ENCODE peak calls at places on chromosomes 2 and 18, in six cellular contexts. One of them, this sample, is unnamed.

GRCh38 chr2:43462866-43463641 is 132.8 kb downstream of the THADA start:
- DNase-seq in NCI-H1694 treated with DMSO at 0.1 percent for 48 hours: no peak
- DNase-seq in T-cell: no peak
- DNase-seq in neural crest cell: no peak
- DNase-seq in spleen: no peak
- DNase-seq in activated T-helper 1 cell treated with anti-CD3 and anti-CD28 coated beads, Interleukin-12 subunit alpha, Interleukin-12 subunit beta, Interleukin-2, Interleukin-4 antibody, amounts not matched to agents 30 ng/mL and 10 ng/mL and 1 ng/mL, durations not matched to agents 14 hours and 24 hours and 36 hours: no peak
- DNase-seq in this sample: no peak

GRCh38 chr2:163767097-163767496 is 31.3 kb upstream of the FIGN start:
- DNase-seq in NCI-H1694 treated with DMSO at 0.1 percent for 48 hours: no peak
- DNase-seq in T-cell: no peak
- DNase-seq in neural crest cell: no peak
- DNase-seq in spleen: no peak
- DNase-seq in activated T-helper 1 cell treated with anti-CD3 and anti-CD28 coated beads, Interleukin-12 subunit alpha, Interleukin-12 subunit beta, Interleukin-2, Interleukin-4 antibody, amounts not matched to agents 30 ng/mL and 10 ng/mL and 1 ng/mL, durations not matched to agents 14 hours and 24 hours and 36 hours: no peak
- DNase-seq in this sample: no peak

GRCh38 chr2:25960920-25961319 is 21.4 kb downstream of the KIF3C start:
- DNase-seq in NCI-H1694 treated with DMSO at 0.1 percent for 48 hours: no peak
- DNase-seq in T-cell: no peak
- DNase-seq in neural crest cell: no peak
- DNase-seq in spleen: no peak
- DNase-seq in activated T-helper 1 cell treated with anti-CD3 and anti-CD28 coated beads, Interleukin-12 subunit alpha, Interleukin-12 subunit beta, Interleukin-2, Interleukin-4 antibody, amounts not matched to agents 30 ng/mL and 10 ng/mL and 1 ng/mL, durations not matched to agents 14 hours and 24 hours and 36 hours: no peak
- DNase-seq in this sample: no peak

GRCh38 chr18:75454022-75454795 is 26.7 kb upstream of the SMIM21 start:
- DNase-seq in NCI-H1694 treated with DMSO at 0.1 percent for 48 hours: no peak
- DNase-seq in T-cell: no peak
- DNase-seq in neural crest cell: no peak
- DNase-seq in spleen: no peak
- DNase-seq in activated T-helper 1 cell treated with anti-CD3 and anti-CD28 coated beads, Interleukin-12 subunit alpha, Interleukin-12 subunit beta, Interleukin-2, Interleukin-4 antibody, amounts not matched to agents 30 ng/mL and 10 ng/mL and 1 ng/mL, durations not matched to agents 14 hours and 24 hours and 36 hours: no peak
- DNase-seq in this sample: no peak

GRCh38 chr2:187654535-187654934 is 100.3 kb upstream of the TFPI start:
- DNase-seq in NCI-H1694 treated with DMSO at 0.1 percent for 48 hours: no peak
- DNase-seq in T-cell: no peak
- DNase-seq in neural crest cell: no peak
- DNase-seq in spleen: no peak
- DNase-seq in activated T-helper 1 cell treated with anti-CD3 and anti-CD28 coated beads, Interleukin-12 subunit alpha, Interleukin-12 subunit beta, Interleukin-2, Interleukin-4 antibody, amounts not matched to agents 30 ng/mL and 10 ng/mL and 1 ng/mL, durations not matched to agents 14 hours and 24 hours and 36 hours: no peak
- DNase-seq in this sample: no peak

GRCh38 chr2:41853427-41854191 is 194.2 kb upstream of the PKDCC start:
- DNase-seq in NCI-H1694 treated with DMSO at 0.1 percent for 48 hours: peak
- DNase-seq in T-cell: no peak
- DNase-seq in neural crest cell: peak
- DNase-seq in spleen: no peak
- DNase-seq in activated T-helper 1 cell treated with anti-CD3 and anti-CD28 coated beads, Interleukin-12 subunit alpha, Interleukin-12 subunit beta, Interleukin-2, Interleukin-4 antibody, amounts not matched to agents 30 ng/mL and 10 ng/mL and 1 ng/mL, durations not matched to agents 14 hours and 24 hours and 36 hours: no peak
- DNase-seq in this sample: no peak

GRCh38 chr2:131036269-131036668 is 57.0 kb downstream of the FAM168B start:
- DNase-seq in NCI-H1694 treated with DMSO at 0.1 percent for 48 hours: no peak
- DNase-seq in T-cell: no peak
- DNase-seq in neural crest cell: no peak
- DNase-seq in spleen: no peak
- DNase-seq in activated T-helper 1 cell treated with anti-CD3 and anti-CD28 coated beads, Interleukin-12 subunit alpha, Interleukin-12 subunit beta, Interleukin-2, Interleukin-4 antibody, amounts not matched to agents 30 ng/mL and 10 ng/mL and 1 ng/mL, durations not matched to agents 14 hours and 24 hours and 36 hours: no peak
- DNase-seq in this sample: no peak

GRCh38 chr2:100592226-100592625 is 29.4 kb downstream of the PDCL3 start:
- DNase-seq in NCI-H1694 treated with DMSO at 0.1 percent for 48 hours: no peak
- DNase-seq in T-cell: no peak
- DNase-seq in neural crest cell: no peak
- DNase-seq in spleen: no peak
- DNase-seq in activated T-helper 1 cell treated with anti-CD3 and anti-CD28 coated beads, Interleukin-12 subunit alpha, Interleukin-12 subunit beta, Interleukin-2, Interleukin-4 antibody, amounts not matched to agents 30 ng/mL and 10 ng/mL and 1 ng/mL, durations not matched to agents 14 hours and 24 hours and 36 hours: no peak
- DNase-seq in this sample: no peak

GRCh38 chr2:149679286-149679685 is 91.7 kb upstream of the MMADHC start:
- DNase-seq in NCI-H1694 treated with DMSO at 0.1 percent for 48 hours: no peak
- DNase-seq in T-cell: no peak
- DNase-seq in neural crest cell: no peak
- DNase-seq in spleen: no peak
- DNase-seq in activated T-helper 1 cell treated with anti-CD3 and anti-CD28 coated beads, Interleukin-12 subunit alpha, Interleukin-12 subunit beta, Interleukin-2, Interleukin-4 antibody, amounts not matched to agents 30 ng/mL and 10 ng/mL and 1 ng/mL, durations not matched to agents 14 hours and 24 hours and 36 hours: no peak
- DNase-seq in this sample: no peak

GRCh38 chr2:202541137-202541536 is 93.6 kb upstream of the FAM117B start:
- DNase-seq in NCI-H1694 treated with DMSO at 0.1 percent for 48 hours: no peak
- DNase-seq in T-cell: no peak
- DNase-seq in neural crest cell: no peak
- DNase-seq in spleen: no peak
- DNase-seq in activated T-helper 1 cell treated with anti-CD3 and anti-CD28 coated beads, Interleukin-12 subunit alpha, Interleukin-12 subunit beta, Interleukin-2, Interleukin-4 antibody, amounts not matched to agents 30 ng/mL and 10 ng/mL and 1 ng/mL, durations not matched to agents 14 hours and 24 hours and 36 hours: no peak
- DNase-seq in this sample: no peak

GRCh38 chr2:199704358-199705238 is 146.4 kb downstream of the FTCDNL1 start:
- DNase-seq in NCI-H1694 treated with DMSO at 0.1 percent for 48 hours: peak
- DNase-seq in T-cell: no peak
- DNase-seq in neural crest cell: no peak
- DNase-seq in spleen: no peak
- DNase-seq in activated T-helper 1 cell treated with anti-CD3 and anti-CD28 coated beads, Interleukin-12 subunit alpha, Interleukin-12 subunit beta, Interleukin-2, Interleukin-4 antibody, amounts not matched to agents 30 ng/mL and 10 ng/mL and 1 ng/mL, durations not matched to agents 14 hours and 24 hours and 36 hours: no peak
- DNase-seq in this sample: peak

GRCh38 chr2:74385396-74385795 is 5.3 kb upstream of the DCTN1 start:
- DNase-seq in NCI-H1694 treated with DMSO at 0.1 percent for 48 hours: no peak
- DNase-seq in T-cell: no peak
- DNase-seq in neural crest cell: no peak
- DNase-seq in spleen: no peak
- DNase-seq in activated T-helper 1 cell treated with anti-CD3 and anti-CD28 coated beads, Interleukin-12 subunit alpha, Interleukin-12 subunit beta, Interleukin-2, Interleukin-4 antibody, amounts not matched to agents 30 ng/mL and 10 ng/mL and 1 ng/mL, durations not matched to agents 14 hours and 24 hours and 36 hours: no peak
- DNase-seq in this sample: no peak

GRCh38 chr18:46480187-46480586 is 176.8 kb downstream of the LOXHD1 start:
- DNase-seq in NCI-H1694 treated with DMSO at 0.1 percent for 48 hours: peak
- DNase-seq in T-cell: no peak
- DNase-seq in neural crest cell: no peak
- DNase-seq in spleen: no peak
- DNase-seq in activated T-helper 1 cell treated with anti-CD3 and anti-CD28 coated beads, Interleukin-12 subunit alpha, Interleukin-12 subunit beta, Interleukin-2, Interleukin-4 antibody, amounts not matched to agents 30 ng/mL and 10 ng/mL and 1 ng/mL, durations not matched to agents 14 hours and 24 hours and 36 hours: no peak
- DNase-seq in this sample: no peak

GRCh38 chr18:75120521-75120920 is 88.4 kb downstream of the PTGR3 start:
- DNase-seq in NCI-H1694 treated with DMSO at 0.1 percent for 48 hours: no peak
- DNase-seq in T-cell: no peak
- DNase-seq in neural crest cell: no peak
- DNase-seq in spleen: no peak
- DNase-seq in activated T-helper 1 cell treated with anti-CD3 and anti-CD28 coated beads, Interleukin-12 subunit alpha, Interleukin-12 subunit beta, Interleukin-2, Interleukin-4 antibody, amounts not matched to agents 30 ng/mL and 10 ng/mL and 1 ng/mL, durations not matched to agents 14 hours and 24 hours and 36 hours: no peak
- DNase-seq in this sample: no peak

GRCh38 chr2:217444932-217445331 is 557.9 kb downstream of the TNS1 start:
- DNase-seq in NCI-H1694 treated with DMSO at 0.1 percent for 48 hours: no peak
- DNase-seq in T-cell: no peak
- DNase-seq in neural crest cell: no peak
- DNase-seq in spleen: no peak
- DNase-seq in activated T-helper 1 cell treated with anti-CD3 and anti-CD28 coated beads, Interleukin-12 subunit alpha, Interleukin-12 subunit beta, Interleukin-2, Interleukin-4 antibody, amounts not matched to agents 30 ng/mL and 10 ng/mL and 1 ng/mL, durations not matched to agents 14 hours and 24 hours and 36 hours: no peak
- DNase-seq in this sample: peak

GRCh38 chr2:133439281-133439920 is 128.9 kb downstream of the NCKAP5 start:
- DNase-seq in NCI-H1694 treated with DMSO at 0.1 percent for 48 hours: no peak
- DNase-seq in T-cell: no peak
- DNase-seq in neural crest cell: no peak
- DNase-seq in spleen: no peak
- DNase-seq in activated T-helper 1 cell treated with anti-CD3 and anti-CD28 coated beads, Interleukin-12 subunit alpha, Interleukin-12 subunit beta, Interleukin-2, Interleukin-4 antibody, amounts not matched to agents 30 ng/mL and 10 ng/mL and 1 ng/mL, durations not matched to agents 14 hours and 24 hours and 36 hours: no peak
- DNase-seq in this sample: no peak

GRCh38 chr2:25698752-25699151 is 25.4 kb upstream of the DTNB start:
- DNase-seq in NCI-H1694 treated with DMSO at 0.1 percent for 48 hours: no peak
- DNase-seq in T-cell: no peak
- DNase-seq in neural crest cell: no peak
- DNase-seq in spleen: no peak
- DNase-seq in activated T-helper 1 cell treated with anti-CD3 and anti-CD28 coated beads, Interleukin-12 subunit alpha, Interleukin-12 subunit beta, Interleukin-2, Interleukin-4 antibody, amounts not matched to agents 30 ng/mL and 10 ng/mL and 1 ng/mL, durations not matched to agents 14 hours and 24 hours and 36 hours: no peak
- DNase-seq in this sample: no peak

GRCh38 chr18:48548404-48548771 is 9.6 kb downstream of the CTIF start:
- DNase-seq in NCI-H1694 treated with DMSO at 0.1 percent for 48 hours: no peak
- DNase-seq in T-cell: no peak
- DNase-seq in neural crest cell: no peak
- DNase-seq in spleen: no peak
- DNase-seq in activated T-helper 1 cell treated with anti-CD3 and anti-CD28 coated beads, Interleukin-12 subunit alpha, Interleukin-12 subunit beta, Interleukin-2, Interleukin-4 antibody, amounts not matched to agents 30 ng/mL and 10 ng/mL and 1 ng/mL, durations not matched to agents 14 hours and 24 hours and 36 hours: no peak
- DNase-seq in this sample: no peak

GRCh38 chr2:96954490-96954846 is 31.9 kb downstream of the FAM178B start:
- DNase-seq in NCI-H1694 treated with DMSO at 0.1 percent for 48 hours: no peak
- DNase-seq in T-cell: no peak
- DNase-seq in neural crest cell: no peak
- DNase-seq in spleen: no peak
- DNase-seq in activated T-helper 1 cell treated with anti-CD3 and anti-CD28 coated beads, Interleukin-12 subunit alpha, Interleukin-12 subunit beta, Interleukin-2, Interleukin-4 antibody, amounts not matched to agents 30 ng/mL and 10 ng/mL and 1 ng/mL, durations not matched to agents 14 hours and 24 hours and 36 hours: no peak
- DNase-seq in this sample: peak

GRCh38 chr18:54112356-54112755 is 112.1 kb downstream of the MBD2 start:
- DNase-seq in NCI-H1694 treated with DMSO at 0.1 percent for 48 hours: no peak
- DNase-seq in T-cell: no peak
- DNase-seq in neural crest cell: no peak
- DNase-seq in spleen: no peak
- DNase-seq in activated T-helper 1 cell treated with anti-CD3 and anti-CD28 coated beads, Interleukin-12 subunit alpha, Interleukin-12 subunit beta, Interleukin-2, Interleukin-4 antibody, amounts not matched to agents 30 ng/mL and 10 ng/mL and 1 ng/mL, durations not matched to agents 14 hours and 24 hours and 36 hours: no peak
- DNase-seq in this sample: no peak

GRCh38 chr2:181605889-181606837 is 50.7 kb downstream of the CERKL start:
- DNase-seq in NCI-H1694 treated with DMSO at 0.1 percent for 48 hours: no peak
- DNase-seq in T-cell: no peak
- DNase-seq in neural crest cell: no peak
- DNase-seq in spleen: no peak
- DNase-seq in activated T-helper 1 cell treated with anti-CD3 and anti-CD28 coated beads, Interleukin-12 subunit alpha, Interleukin-12 subunit beta, Interleukin-2, Interleukin-4 antibody, amounts not matched to agents 30 ng/mL and 10 ng/mL and 1 ng/mL, durations not matched to agents 14 hours and 24 hours and 36 hours: no peak
- DNase-seq in this sample: no peak

GRCh38 chr18:10949655-10950054 is 199.7 kb downstream of the PIEZO2 start:
- DNase-seq in NCI-H1694 treated with DMSO at 0.1 percent for 48 hours: no peak
- DNase-seq in T-cell: no peak
- DNase-seq in neural crest cell: no peak
- DNase-seq in spleen: no peak
- DNase-seq in activated T-helper 1 cell treated with anti-CD3 and anti-CD28 coated beads, Interleukin-12 subunit alpha, Interleukin-12 subunit beta, Interleukin-2, Interleukin-4 antibody, amounts not matched to agents 30 ng/mL and 10 ng/mL and 1 ng/mL, durations not matched to agents 14 hours and 24 hours and 36 hours: no peak
- DNase-seq in this sample: no peak

GRCh38 chr2:8285081-8285480 is 396.8 kb upstream of the ID2 start:
- DNase-seq in NCI-H1694 treated with DMSO at 0.1 percent for 48 hours: peak
- DNase-seq in T-cell: no peak
- DNase-seq in neural crest cell: no peak
- DNase-seq in spleen: no peak
- DNase-seq in activated T-helper 1 cell treated with anti-CD3 and anti-CD28 coated beads, Interleukin-12 subunit alpha, Interleukin-12 subunit beta, Interleukin-2, Interleukin-4 antibody, amounts not matched to agents 30 ng/mL and 10 ng/mL and 1 ng/mL, durations not matched to agents 14 hours and 24 hours and 36 hours: no peak
- DNase-seq in this sample: no peak

GRCh38 chr18:44715245-44715644 is 34.6 kb downstream of the SETBP1 start:
- DNase-seq in NCI-H1694 treated with DMSO at 0.1 percent for 48 hours: no peak
- DNase-seq in T-cell: no peak
- DNase-seq in neural crest cell: no peak
- DNase-seq in spleen: no peak
- DNase-seq in activated T-helper 1 cell treated with anti-CD3 and anti-CD28 coated beads, Interleukin-12 subunit alpha, Interleukin-12 subunit beta, Interleukin-2, Interleukin-4 antibody, amounts not matched to agents 30 ng/mL and 10 ng/mL and 1 ng/mL, durations not matched to agents 14 hours and 24 hours and 36 hours: no peak
- DNase-seq in this sample: no peak